ENCODE peak calls at places on chromosomes 12 and 14, in nine cellular contexts. X is suprapubic skin, L is pancreas, O is Panc1, D is dorsolateral prefrontal cortex, I is adrenal gland, U is thoracic aorta, G is right lobe of liver, T is brain microvascular endothelial cell. P is an unnamed sample.

GRCh38 chr12:6459004-6459337 is 7.1 kb downstream of the TAPBPL start:
- DNase-seq in O (no peak), L (no peak), D (no peak), T (no peak), X (no peak), U (no peak), G (no peak), I (no peak), P (no peak)

GRCh38 chr12:114166360-114166759 is 200.2 kb upstream of the RBM19 start:
- DNase-seq in L (no peak), I (peak), O (no peak), U (no peak), T (no peak), D (peak), G (no peak), X (no peak), P (no peak)

GRCh38 chr12:109727746-109728726 is 14.4 kb downstream of the FAM222A start:
- DNase-seq in L (peak), U (no peak), I (peak), T (no peak), G (peak), X (peak), O (no peak), D (no peak), P (peak)

GRCh38 chr12:71029302-71029701 is 108.8 kb upstream of the PTPRR start:
- DNase-seq in I (no peak), D (no peak), T (no peak), G (no peak), O (no peak), X (no peak), L (no peak), U (no peak), P (no peak)

GRCh38 chr14:27660683-27661082 is 1062.8 kb upstream of the NOVA1 start:
- DNase-seq in O (no peak), I (no peak), D (no peak), T (no peak), X (no peak), U (no peak), L (no peak), G (no peak), P (no peak)

GRCh38 chr12:98126637-98127335 is 388.6 kb upstream of the TMPO start:
- DNase-seq in T (no peak), D (no peak), I (no peak), L (no peak), X (no peak), U (no peak), O (no peak), G (no peak), P (no peak)

GRCh38 chr12:70365398-70365647 is 767 bp upstream of the KCNMB4 start:
- DNase-seq in I (no peak), T (no peak), O (no peak), D (no peak), U (no peak), G (no peak), L (no peak), X (peak), P (no peak)

GRCh38 chr14:50599700-50600444 is 39.9 kb downstream of the ATL1 start:
- DNase-seq in X (no peak), I (no peak), O (peak), D (no peak), T (peak), U (no peak), G (no peak), L (no peak), P (no peak)

GRCh38 chr12:100720016-100720654 is 74.4 kb upstream of the ANO4 start:
- DNase-seq in T (no peak), L (no peak), X (no peak), I (no peak), G (no peak), D (no peak), U (no peak), O (no peak), P (no peak)

GRCh38 chr12:84551373-84551772 is 361.2 kb downstream of the SLC6A15 start:
- DNase-seq in X (no peak), I (no peak), T (no peak), L (no peak), G (no peak), U (no peak), D (no peak), O (no peak), P (no peak)

GRCh38 chr12:58668831-58669230 is 251.5 kb downstream of the LRIG3 start:
- DNase-seq in U (no peak), O (no peak), I (no peak), L (no peak), D (no peak), T (peak), X (no peak), G (no peak), P (no peak)

GRCh38 chr12:48000878-48001321 is 3.4 kb downstream of the COL2A1 start:
- DNase-seq in D (no peak), O (no peak), U (no peak), I (peak), L (no peak), T (peak), X (no peak), G (no peak), P (no peak)

GRCh38 chr12:110718222-110718908 is 24.3 kb downstream of the PPP1CC start:
- DNase-seq in G (no peak), O (no peak), D (no peak), X (no peak), L (no peak), I (no peak), U (no peak), T (no peak), P (no peak)

GRCh38 chr14:94964931-94965330 is 192.4 kb downstream of the DICER1 start:
- DNase-seq in T (no peak), O (no peak), D (no peak), I (no peak), L (no peak), X (no peak), U (no peak), G (no peak), P (no peak)

GRCh38 chr14:22318951-22319350 is 270.1 kb downstream of the DAD1 start:
- DNase-seq in U (no peak), O (no peak), D (no peak), X (no peak), L (no peak), T (no peak), G (no peak), I (no peak), P (no peak)

GRCh38 chr12:33560653-33561208 is 121.1 kb upstream of the SYT10 start:
- DNase-seq in T (no peak), X (no peak), G (no peak), U (no peak), D (no peak), I (no peak), L (no peak), O (no peak), P (no peak)

GRCh38 chr14:58082491-58083098 is 69.4 kb downstream of the ARMH4 start:
- DNase-seq in I (peak), L (no peak), D (no peak), G (no peak), O (no peak), T (peak), X (no peak), U (no peak), P (no peak)

GRCh38 chr14:84646791-84647500 is 883.0 kb upstream of the FLRT2 start:
- DNase-seq in G (no peak), O (no peak), D (no peak), U (no peak), T (peak), L (no peak), I (no peak), X (no peak), P (no peak)

GRCh38 chr12:51217968-51218606 is at the start of gene POU6F1:
- DNase-seq in X (peak), O (peak), D (no peak), U (no peak), G (peak), T (peak), I (peak), L (peak), P (peak)

GRCh38 chr14:104680806-104681688 is 8.4 kb upstream of the INF2 start:
- DNase-seq in U (peak), I (peak), X (peak), O (no peak), D (peak), L (no peak), T (peak), G (peak), P (no peak)

GRCh38 chr12:1115471-1116242 is 124.6 kb downstream of the ERC1 start:
- DNase-seq in G (no peak), I (no peak), U (no peak), L (no peak), X (no peak), O (no peak), T (peak), D (no peak), P (peak)

GRCh38 chr14:24677956-24678355 is 44.0 kb upstream of the GZMB start:
- DNase-seq in O (no peak), L (no peak), T (no peak), I (no peak), D (no peak), G (no peak), U (no peak), X (no peak), P (no peak)

GRCh38 chr12:52350021-52350620 is 17.2 kb downstream of the KRT85 start:
- DNase-seq in I (no peak), X (no peak), T (no peak), O (no peak), G (no peak), U (no peak), D (no peak), L (no peak), P (peak)

GRCh38 chr12:115387392-115387791 is 703.4 kb upstream of the TBX3 start:
- DNase-seq in U (no peak), D (no peak), T (no peak), X (no peak), O (no peak), I (no peak), G (no peak), L (no peak), P (no peak)
- H3K4me3 ChIP-seq in U (no peak), D (no peak), T (no peak), X (no peak), O (no peak), I (no peak), G (no peak), L (no peak), P (no peak)

GRCh38 chr14:80955434-80955939 is at the start of gene TSHR:
- DNase-seq in O (no peak), G (peak), I (no peak), L (peak), T (no peak), U (no peak), X (no peak), D (no peak), P (peak)
- TF ChIP-seq CTCF in O (no peak), G (no peak), I (no peak), L (no peak), T (no peak), U (no peak), X (no peak), D (no peak), P (no peak)

GRCh38 chr14:72636871-72637270 is 257.0 kb downstream of the DPF3 start:
- DNase-seq in G (no peak), L (no peak), I (no peak), U (no peak), D (no peak), O (no peak), X (no peak), T (no peak), P (no peak)

GRCh38 chr14:72638021-72638420 is 255.9 kb downstream of the DPF3 start:
- DNase-seq in U (no peak), L (no peak), G (no peak), I (peak), D (no peak), X (no peak), O (no peak), T (peak), P (no peak)

GRCh38 chr14:72633551-72633950 is 260.4 kb downstream of the DPF3 start:
- DNase-seq in U (no peak), I (no peak), G (no peak), L (no peak), T (no peak), X (no peak), D (no peak), O (no peak), P (no peak)

GRCh38 chr14:72634910-72635647 is 258.8 kb downstream of the DPF3 start:
- DNase-seq in U (no peak), X (no peak), G (no peak), L (no peak), D (no peak), O (no peak), T (no peak), I (no peak), P (no peak)

GRCh38 chr14:72636094-72636493 is 257.8 kb downstream of the DPF3 start:
- DNase-seq in I (no peak), X (no peak), D (no peak), G (no peak), T (no peak), O (no peak), L (no peak), U (no peak), P (no peak)
- H3K27ac ChIP-seq in I (no peak), X (no peak), D (no peak), G (no peak), T (no peak), O (no peak), L (no peak), U (no peak), P (peak)

DNA sequence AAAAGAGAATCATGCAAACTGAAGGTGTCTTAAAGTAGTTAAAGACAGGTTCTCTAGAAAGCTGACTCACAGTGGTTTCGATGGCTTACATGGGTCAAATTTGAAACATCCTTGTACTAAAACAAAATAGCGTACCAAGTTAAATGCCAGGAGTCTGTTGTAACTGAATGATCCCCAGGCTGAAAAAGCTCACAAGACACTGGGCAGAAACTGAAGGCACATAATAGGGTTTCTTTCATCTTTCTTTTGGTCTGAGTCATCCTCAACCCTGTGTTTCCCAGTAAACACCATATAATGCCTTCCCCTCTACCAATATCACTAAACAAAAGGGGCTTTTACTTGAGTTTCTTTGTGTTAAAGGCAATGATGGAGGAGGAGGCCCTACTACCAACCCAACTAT is 12.8 kb downstream of the ZFYVE1 start:
- DNase-seq in D (no peak), U (no peak), L (no peak), T (no peak), I (no peak), X (no peak), G (no peak), O (no peak), P (no peak)
- H3K4me3 ChIP-seq in D (no peak), U (no peak), L (no peak), T (no peak), I (no peak), X (no peak), G (no peak), O (no peak), P (no peak)

GRCh38 chr14:62117718-62118164 is 355.5 kb downstream of the SNAPC1 start:
- DNase-seq in G (no peak), D (no peak), I (no peak), T (no peak), O (no peak), L (no peak), U (no peak), X (no peak), P (no peak)

GRCh38 chr14:62118871-62119270 is 356.7 kb downstream of the SNAPC1 start:
- DNase-seq in D (no peak), G (no peak), I (no peak), U (no peak), L (no peak), O (no peak), X (no peak), T (no peak), P (no peak)

GRCh38 chr14:62118461-62118860 is 356.2 kb downstream of the SNAPC1 start:
- DNase-seq in D (no peak), U (no peak), I (no peak), G (no peak), O (no peak), L (no peak), X (no peak), T (no peak), P (no peak)

DNA sequence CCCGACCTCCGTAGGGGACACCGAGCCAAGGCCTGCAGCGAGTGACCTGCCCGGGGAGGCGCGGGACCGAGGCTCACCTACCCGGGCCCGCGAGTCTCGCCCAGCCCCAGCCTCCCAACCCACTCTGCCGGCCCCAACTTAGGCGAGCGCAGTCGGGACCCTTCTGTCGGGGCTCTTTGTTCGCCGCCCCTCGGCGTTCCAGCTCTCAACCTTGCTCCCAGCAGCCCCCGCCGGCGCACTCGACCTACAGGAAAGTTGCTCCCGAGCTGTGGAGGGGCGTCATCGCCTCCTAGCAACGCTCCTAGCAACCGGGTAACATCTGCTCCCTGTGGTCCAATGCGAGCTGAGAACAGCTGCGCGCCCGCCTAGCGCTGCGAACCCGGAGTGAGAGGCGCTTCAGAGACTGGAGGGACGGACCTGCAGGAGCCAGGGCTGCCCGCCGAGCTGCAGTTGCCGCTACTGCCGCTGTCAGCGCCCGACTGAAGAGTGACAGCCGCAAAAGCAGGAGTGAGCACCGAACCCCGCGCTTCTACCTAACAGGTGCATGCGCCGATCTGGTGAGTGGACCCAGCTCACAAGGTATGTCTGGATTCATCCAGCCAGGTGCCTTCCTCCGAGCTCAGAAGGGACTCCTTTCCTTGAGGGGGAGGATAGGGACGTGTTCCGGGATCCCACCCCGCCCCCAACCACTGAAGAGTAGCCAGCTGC is 354.9 kb downstream of the SNAPC1 start:
- DNase-seq in G (peak), X (peak), T (peak), L (peak), U (no peak), I (peak), O (no peak), D (peak), P (peak)
- TF ChIP-seq CTCF in G (peak), X (no peak), T (peak), L (peak), U (no peak), I (no peak), O (peak), D (peak), P (peak)

GRCh38 chr14:93745603-93746273 is 42.5 kb downstream of the PRIMA1 start:
- DNase-seq in I (no peak), L (no peak), T (no peak), D (no peak), O (no peak), X (no peak), G (no peak), U (no peak), P (no peak)
- H3K27ac ChIP-seq in I (no peak), L (no peak), T (no peak), D (peak), O (no peak), X (no peak), G (no peak), U (no peak), P (no peak)

DNA sequence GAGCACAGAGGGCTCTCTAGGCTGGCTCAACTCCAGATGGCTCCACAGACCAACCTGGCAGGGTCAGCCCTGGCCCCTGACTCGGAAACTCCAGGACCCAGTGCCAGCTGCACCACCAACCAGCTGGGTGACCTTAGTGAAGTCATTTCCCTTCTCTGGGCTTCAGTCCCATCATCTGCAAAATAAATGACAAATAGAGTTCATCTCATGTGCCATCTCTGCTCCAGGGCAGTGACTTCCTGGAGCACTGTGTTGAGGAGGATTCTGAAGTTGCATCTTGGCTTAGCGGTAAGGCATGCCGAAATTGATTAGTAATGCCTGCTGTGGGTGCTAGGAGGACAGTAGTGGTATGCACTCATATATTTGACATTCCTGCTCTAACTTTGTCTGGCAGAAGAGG is 31.5 kb downstream of the DTX1 start:
- DNase-seq in U (no peak), I (no peak), T (no peak), L (no peak), D (no peak), G (no peak), X (no peak), O (no peak), P (no peak)
- H3K4me3 ChIP-seq in U (no peak), I (no peak), T (no peak), L (no peak), D (no peak), G (no peak), X (no peak), O (no peak), P (no peak)

DNA sequence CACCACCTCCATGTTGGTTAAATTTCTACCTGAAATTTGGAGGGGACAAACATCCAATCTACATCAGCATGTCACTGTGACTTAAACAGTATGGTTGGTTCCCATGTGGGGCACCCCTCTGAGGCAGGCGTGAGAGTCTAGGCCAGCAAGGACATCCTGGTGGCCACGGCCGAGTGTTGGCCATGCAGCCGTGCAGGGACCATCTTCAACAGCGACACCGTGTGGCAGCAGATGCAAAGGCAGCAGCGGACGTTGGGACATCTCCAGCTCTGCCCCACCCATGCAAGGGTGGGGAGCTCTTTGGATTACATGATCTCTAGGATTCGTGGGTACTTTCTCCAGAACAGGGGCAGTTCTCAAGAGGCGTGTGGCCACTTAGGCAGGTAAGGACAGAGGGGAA is 49.8 kb downstream of the NOC4L start:
- DNase-seq in D (no peak), I (no peak), U (no peak), G (no peak), O (no peak), T (no peak), X (no peak), L (no peak), P (no peak)
- TF ChIP-seq CTCF in D (no peak), I (no peak), U (no peak), G (no peak), O (no peak), T (peak), X (peak), L (no peak), P (peak)

DNA sequence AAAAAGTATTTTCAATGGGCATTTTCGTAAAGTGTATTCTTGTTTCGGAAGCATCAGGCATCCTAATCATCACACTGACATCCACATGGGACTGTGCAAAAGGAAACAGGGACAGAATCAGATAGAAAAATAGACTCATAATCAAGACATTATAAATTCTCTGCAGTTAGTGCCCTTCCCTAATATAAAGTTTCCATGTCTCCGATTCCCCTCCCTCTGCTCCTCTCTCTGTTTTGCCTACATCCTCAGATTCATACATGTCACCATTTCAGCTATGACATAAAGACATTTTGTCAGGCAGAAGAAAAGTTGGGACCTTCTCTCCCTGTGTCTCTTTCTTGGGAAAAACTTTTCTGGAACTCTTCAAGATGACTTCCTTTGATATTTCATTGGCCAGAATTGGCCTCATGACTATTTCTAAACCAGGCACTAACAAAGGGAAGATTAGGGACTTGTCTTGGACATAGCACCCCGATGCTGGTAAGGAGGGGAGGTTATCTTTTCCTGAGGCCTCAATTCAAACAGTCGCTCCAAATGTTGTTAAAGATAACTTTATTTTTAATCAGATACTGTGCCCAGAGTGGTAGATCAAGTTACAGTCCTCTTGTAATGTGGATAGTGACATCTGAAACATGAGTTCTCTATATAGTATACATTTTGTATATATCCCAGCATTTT is 212.1 kb upstream of the BTG1 start:
- DNase-seq in U (no peak), I (no peak), T (no peak), L (no peak), X (no peak), G (no peak), D (no peak), O (no peak), P (no peak)
- H3K27ac ChIP-seq in U (no peak), I (no peak), T (no peak), L (no peak), X (no peak), G (no peak), D (no peak), O (no peak), P (no peak)

P was measured in RWPE2.